ENCODE peak calls at places on chromosome 1, in seven cellular contexts. One of them, this sample, is unnamed.

GRCh38 chr1:31051611-31052010 is 13.9 kb downstream of the PUM1 start:
- DNase-seq in AG04450: no peak
- DNase-seq in kidney: no peak
- DNase-seq in DMS79: no peak
- DNase-seq in right cardiac atrium: no peak
- DNase-seq in substantia nigra: no peak
- DNase-seq in SK-N-SH: no peak
- DNase-seq in this sample: no peak

GRCh38 chr1:67801903-67802302 is 31.4 kb downstream of the GNG12 start:
- DNase-seq in AG04450: no peak
- DNase-seq in kidney: no peak
- DNase-seq in DMS79: no peak
- DNase-seq in right cardiac atrium: no peak
- DNase-seq in substantia nigra: no peak
- DNase-seq in SK-N-SH: no peak
- DNase-seq in this sample: no peak

GRCh38 chr1:42312576-42313212 is 22.3 kb downstream of the FOXJ3 start:
- DNase-seq in AG04450: no peak
- DNase-seq in kidney: no peak
- DNase-seq in DMS79: no peak
- DNase-seq in right cardiac atrium: no peak
- DNase-seq in substantia nigra: no peak
- DNase-seq in SK-N-SH: no peak
- DNase-seq in this sample: no peak

GRCh38 chr1:213989740-213990472 is 2.1 kb downstream of the PROX1 start:
- DNase-seq in AG04450: no peak
- DNase-seq in kidney: no peak
- DNase-seq in DMS79: peak
- DNase-seq in right cardiac atrium: no peak
- DNase-seq in substantia nigra: no peak
- DNase-seq in SK-N-SH: no peak
- DNase-seq in this sample: no peak

GRCh38 chr1:12594966-12595838 is 22.8 kb downstream of the DHRS3 start:
- DNase-seq in AG04450: peak
- DNase-seq in kidney: peak
- DNase-seq in DMS79: no peak
- DNase-seq in right cardiac atrium: peak
- DNase-seq in substantia nigra: peak
- DNase-seq in SK-N-SH: peak
- DNase-seq in this sample: peak

GRCh38 chr1:157955860-157956259 is 37.6 kb upstream of the KIRREL1 start:
- DNase-seq in AG04450: no peak
- DNase-seq in kidney: no peak
- DNase-seq in DMS79: no peak
- DNase-seq in right cardiac atrium: no peak
- DNase-seq in substantia nigra: no peak
- DNase-seq in SK-N-SH: no peak
- DNase-seq in this sample: no peak

GRCh38 chr1:12432897-12433296 is 185.1 kb downstream of the DHRS3 start:
- DNase-seq in AG04450: no peak
- DNase-seq in kidney: no peak
- DNase-seq in DMS79: no peak
- DNase-seq in right cardiac atrium: peak
- DNase-seq in substantia nigra: no peak
- DNase-seq in SK-N-SH: no peak
- DNase-seq in this sample: no peak

GRCh38 chr1:162233066-162233465 is 143.6 kb downstream of the SPATA46 start:
- DNase-seq in AG04450: no peak
- DNase-seq in kidney: no peak
- DNase-seq in DMS79: no peak
- DNase-seq in right cardiac atrium: no peak
- DNase-seq in substantia nigra: no peak
- DNase-seq in SK-N-SH: no peak
- DNase-seq in this sample: no peak

GRCh38 chr1:201126832-201127754 is at the start of gene ASCL5:
- DNase-seq in AG04450: no peak
- DNase-seq in kidney: no peak
- DNase-seq in DMS79: peak
- DNase-seq in right cardiac atrium: no peak
- DNase-seq in substantia nigra: no peak
- DNase-seq in SK-N-SH: peak
- DNase-seq in this sample: peak

GRCh38 chr1:17919525-17920439 is 164.6 kb downstream of the ACTL8 start:
- DNase-seq in AG04450: peak
- DNase-seq in kidney: no peak
- DNase-seq in DMS79: no peak
- DNase-seq in right cardiac atrium: no peak
- DNase-seq in substantia nigra: peak
- DNase-seq in SK-N-SH: peak
- DNase-seq in this sample: no peak

GRCh38 chr1:157968951-157969350 is 24.5 kb upstream of the KIRREL1 start:
- DNase-seq in AG04450: peak
- DNase-seq in kidney: no peak
- DNase-seq in DMS79: no peak
- DNase-seq in right cardiac atrium: no peak
- DNase-seq in substantia nigra: no peak
- DNase-seq in SK-N-SH: no peak
- DNase-seq in this sample: no peak

GRCh38 chr1:101846820-101847219 is 149.9 kb downstream of the OLFM3 start:
- DNase-seq in AG04450: no peak
- DNase-seq in kidney: no peak
- DNase-seq in DMS79: no peak
- DNase-seq in right cardiac atrium: peak
- DNase-seq in substantia nigra: no peak
- DNase-seq in SK-N-SH: peak
- DNase-seq in this sample: peak

GRCh38 chr1:179077396-179077795 is 4.5 kb upstream of the TOR3A start:
- DNase-seq in AG04450: peak
- DNase-seq in kidney: no peak
- DNase-seq in DMS79: no peak
- DNase-seq in right cardiac atrium: no peak
- DNase-seq in substantia nigra: no peak
- DNase-seq in SK-N-SH: no peak
- DNase-seq in this sample: no peak

GRCh38 chr1:92961896-92962752 is 862 bp upstream of the DIPK1A start:
- DNase-seq in AG04450: no peak
- DNase-seq in kidney: peak
- DNase-seq in DMS79: no peak
- DNase-seq in right cardiac atrium: no peak
- DNase-seq in substantia nigra: no peak
- DNase-seq in SK-N-SH: peak
- DNase-seq in this sample: peak

GRCh38 chr1:77794550-77794949 is 15.1 kb downstream of the MIGA1 start:
- DNase-seq in AG04450: no peak
- DNase-seq in kidney: no peak
- DNase-seq in DMS79: no peak
- DNase-seq in right cardiac atrium: no peak
- DNase-seq in substantia nigra: no peak
- DNase-seq in SK-N-SH: no peak
- DNase-seq in this sample: no peak

GRCh38 chr1:230858918-230859819 is 9.2 kb downstream of the C1orf198 start:
- DNase-seq in AG04450: peak
- DNase-seq in kidney: peak
- DNase-seq in DMS79: no peak
- DNase-seq in right cardiac atrium: peak
- DNase-seq in substantia nigra: peak
- DNase-seq in SK-N-SH: no peak
- DNase-seq in this sample: no peak

GRCh38 chr1:84257617-84258016 is 43.9 kb upstream of the SAMD13 start:
- DNase-seq in AG04450: no peak
- DNase-seq in kidney: no peak
- DNase-seq in DMS79: no peak
- DNase-seq in right cardiac atrium: no peak
- DNase-seq in substantia nigra: no peak
- DNase-seq in SK-N-SH: no peak
- DNase-seq in this sample: no peak

GRCh38 chr1:54117815-54118563 is 34.8 kb downstream of the CDCP2 start:
- DNase-seq in AG04450: no peak
- DNase-seq in kidney: no peak
- DNase-seq in DMS79: no peak
- DNase-seq in right cardiac atrium: no peak
- DNase-seq in substantia nigra: peak
- DNase-seq in SK-N-SH: no peak
- DNase-seq in this sample: peak

GRCh38 chr1:184189361-184189760 is 137.8 kb downstream of the TSEN15 start:
- DNase-seq in AG04450: no peak
- DNase-seq in kidney: no peak
- DNase-seq in DMS79: no peak
- DNase-seq in right cardiac atrium: no peak
- DNase-seq in substantia nigra: no peak
- DNase-seq in SK-N-SH: peak
- DNase-seq in this sample: no peak

GRCh38 chr1:70738576-70738975 is 309.0 kb downstream of the PTGER3 start:
- DNase-seq in AG04450: no peak
- DNase-seq in kidney: no peak
- DNase-seq in DMS79: no peak
- DNase-seq in right cardiac atrium: no peak
- DNase-seq in substantia nigra: no peak
- DNase-seq in SK-N-SH: peak
- DNase-seq in this sample: no peak

GRCh38 chr1:204837440-204838084 is 33.1 kb upstream of the NFASC start:
- DNase-seq in AG04450: peak
- DNase-seq in kidney: no peak
- DNase-seq in DMS79: no peak
- DNase-seq in right cardiac atrium: no peak
- DNase-seq in substantia nigra: no peak
- DNase-seq in SK-N-SH: no peak
- DNase-seq in this sample: no peak

GRCh38 chr1:152654110-152654509 is 9.1 kb upstream of the LCE2D start:
- DNase-seq in AG04450: no peak
- DNase-seq in kidney: no peak
- DNase-seq in DMS79: no peak
- DNase-seq in right cardiac atrium: no peak
- DNase-seq in substantia nigra: no peak
- DNase-seq in SK-N-SH: peak
- DNase-seq in this sample: no peak

GRCh38 chr1:90713741-90714509 is 3.2 kb downstream of the BARHL2 start:
- DNase-seq in AG04450: no peak
- DNase-seq in kidney: no peak
- DNase-seq in DMS79: no peak
- DNase-seq in right cardiac atrium: no peak
- DNase-seq in substantia nigra: no peak
- DNase-seq in SK-N-SH: no peak
- DNase-seq in this sample: no peak

GRCh38 chr1:32939655-32940371 is 24.8 kb downstream of the RNF19B start:
- DNase-seq in AG04450: peak
- DNase-seq in kidney: no peak
- DNase-seq in DMS79: no peak
- DNase-seq in right cardiac atrium: peak
- DNase-seq in substantia nigra: no peak
- DNase-seq in SK-N-SH: no peak
- DNase-seq in this sample: peak

GRCh38 chr1:230072296-230072695 is 5.3 kb downstream of the GALNT2 start:
- DNase-seq in AG04450: no peak
- DNase-seq in kidney: no peak
- DNase-seq in DMS79: no peak
- DNase-seq in right cardiac atrium: no peak
- DNase-seq in substantia nigra: no peak
- DNase-seq in SK-N-SH: no peak
- DNase-seq in this sample: no peak

GRCh38 chr1:111736548-111737215 is 2.5 kb downstream of the INKA2 start:
- DNase-seq in AG04450: no peak
- DNase-seq in kidney: peak
- DNase-seq in DMS79: peak
- DNase-seq in right cardiac atrium: peak
- DNase-seq in substantia nigra: peak
- DNase-seq in SK-N-SH: no peak
- DNase-seq in this sample: peak

GRCh38 chr1:85313888-85314696 is 37.7 kb upstream of the BCL10 start:
- DNase-seq in AG04450: peak
- DNase-seq in kidney: no peak
- DNase-seq in DMS79: no peak
- DNase-seq in right cardiac atrium: no peak
- DNase-seq in substantia nigra: no peak
- DNase-seq in SK-N-SH: no peak
- DNase-seq in this sample: no peak

GRCh38 chr1:20411196-20411980 is 74.6 kb downstream of the CAMK2N1 start:
- DNase-seq in AG04450: peak
- DNase-seq in kidney: no peak
- DNase-seq in DMS79: no peak
- DNase-seq in right cardiac atrium: no peak
- DNase-seq in substantia nigra: no peak
- DNase-seq in SK-N-SH: no peak
- DNase-seq in this sample: no peak

GRCh38 chr1:94934551-94934950 is 7.6 kb upstream of the CNN3 start:
- DNase-seq in AG04450: no peak
- DNase-seq in kidney: no peak
- DNase-seq in DMS79: no peak
- DNase-seq in right cardiac atrium: no peak
- DNase-seq in substantia nigra: no peak
- DNase-seq in SK-N-SH: no peak
- DNase-seq in this sample: no peak

GRCh38 chr1:85654066-85654782 is 54.0 kb downstream of the ZNHIT6 start:
- DNase-seq in AG04450: no peak
- DNase-seq in kidney: no peak
- DNase-seq in DMS79: no peak
- DNase-seq in right cardiac atrium: no peak
- DNase-seq in substantia nigra: no peak
- DNase-seq in SK-N-SH: no peak
- DNase-seq in this sample: no peak

GRCh38 chr1:43619314-43619790 is 30.6 kb upstream of the KDM4A start:
- DNase-seq in AG04450: no peak
- DNase-seq in kidney: peak
- DNase-seq in DMS79: no peak
- DNase-seq in right cardiac atrium: no peak
- DNase-seq in substantia nigra: no peak
- DNase-seq in SK-N-SH: no peak
- DNase-seq in this sample: no peak

GRCh38 chr1:228205526-228206436 is 2.1 kb upstream of the OBSCN start:
- DNase-seq in AG04450: no peak
- DNase-seq in kidney: no peak
- DNase-seq in DMS79: no peak
- DNase-seq in right cardiac atrium: no peak
- DNase-seq in substantia nigra: no peak
- DNase-seq in SK-N-SH: no peak
- DNase-seq in this sample: no peak

GRCh38 chr1:1779691-1780597 is 1.7 kb upstream of the NADK start:
- DNase-seq in AG04450: no peak
- DNase-seq in kidney: peak
- DNase-seq in DMS79: no peak
- DNase-seq in right cardiac atrium: peak
- DNase-seq in substantia nigra: peak
- DNase-seq in SK-N-SH: no peak
- DNase-seq in this sample: peak

GRCh38 chr1:248906741-248907661 is 966 bp downstream of the PGBD2 start:
- DNase-seq in AG04450: no peak
- DNase-seq in kidney: no peak
- DNase-seq in DMS79: no peak
- DNase-seq in right cardiac atrium: no peak
- DNase-seq in substantia nigra: no peak
- DNase-seq in SK-N-SH: no peak
- DNase-seq in this sample: peak

GRCh38 chr1:103058393-103058792 is 49.9 kb downstream of the COL11A1 start:
- DNase-seq in AG04450: no peak
- DNase-seq in kidney: no peak
- DNase-seq in DMS79: no peak
- DNase-seq in right cardiac atrium: no peak
- DNase-seq in substantia nigra: no peak
- DNase-seq in SK-N-SH: no peak
- DNase-seq in this sample: no peak

GRCh38 chr1:216731562-216731961 is 8.3 kb upstream of the ESRRG start:
- DNase-seq in AG04450: no peak
- DNase-seq in kidney: no peak
- DNase-seq in DMS79: no peak
- DNase-seq in right cardiac atrium: no peak
- DNase-seq in substantia nigra: no peak
- DNase-seq in SK-N-SH: no peak
- DNase-seq in this sample: no peak

GRCh38 chr1:167650266-167651160 is 20.5 kb downstream of the RCSD1 start:
- DNase-seq in AG04450: no peak
- DNase-seq in kidney: no peak
- DNase-seq in DMS79: no peak
- DNase-seq in right cardiac atrium: peak
- DNase-seq in substantia nigra: peak
- DNase-seq in SK-N-SH: no peak
- DNase-seq in this sample: peak

This sample was measured in Right ventricle myocardium superior.